ENCODE peak calls at places on chromosome 19, in four cellular contexts. Z, Q, L and E are unnamed samples.

GRCh38 chr19:55084416-55084815 is 8.7 kb downstream of the EPS8L1 start:
- DNase-seq in Z (no peak), L (no peak), Q (no peak), E (no peak)

GRCh38 chr19:1665565-1666047 is 13.2 kb upstream of the TCF3 start:
- DNase-seq in Z (no peak), L (peak), Q (no peak), E (no peak)

GRCh38 chr19:49103331-49104085 is 10.7 kb upstream of the LIN7B start:
- DNase-seq in L (no peak), Z (no peak), Q (no peak), E (no peak)

GRCh38 chr19:4909172-4909896 is at the start of gene UHRF1:
- DNase-seq in L (peak), Q (peak), Z (no peak), E (peak)

GRCh38 chr19:33954686-33955085 is 158.0 kb downstream of the KCTD15 start:
- DNase-seq in L (no peak), Q (no peak), Z (no peak), E (no peak)

GRCh38 chr19:55550321-55550650 is 4.9 kb upstream of the SBK3 start:
- DNase-seq in Q (no peak), L (no peak), Z (no peak), E (no peak)

GRCh38 chr19:11418166-11418517 is 972 bp downstream of the RGL3 start:
- DNase-seq in Q (no peak), Z (no peak), L (no peak), E (no peak)

GRCh38 chr19:1018932-1019615 is 1.8 kb downstream of the TMEM259 start:
- DNase-seq in L (no peak), Q (no peak), Z (no peak), E (no peak)

GRCh38 chr19:39941151-39941550 is 6.7 kb upstream of the FCGBP start:
- DNase-seq in Z (no peak), L (no peak), Q (no peak), E (no peak)

GRCh38 chr19:56611288-56611687 is 16.2 kb downstream of the ZNF71 start:
- DNase-seq in Z (no peak), Q (no peak), L (no peak), E (no peak)

GRCh38 chr19:10625003-10625761 is at the start of gene SLC44A2:
- DNase-seq in Q (peak), L (peak), Z (no peak), E (no peak)

GRCh38 chr19:38039966-38040365 is 133.0 kb downstream of the SIPA1L3 start:
- DNase-seq in Z (peak), Q (no peak), L (no peak), E (no peak)

GRCh38 chr19:28737021-28737525 is 475.9 kb downstream of the UQCRFS1 start:
- DNase-seq in Z (peak), Q (no peak), L (no peak), E (no peak)

GRCh38 chr19:47377208-47377701 is 28.1 kb downstream of the DHX34 start:
- DNase-seq in Z (no peak), Q (no peak), L (no peak), E (peak)

GRCh38 chr19:10553943-10554381 is 10.3 kb downstream of the ATG4D start:
- DNase-seq in Q (no peak), Z (no peak), L (peak), E (no peak)

GRCh38 chr19:8580710-8581281 is 3.6 kb upstream of the MYO1F start:
- DNase-seq in Z (no peak), Q (peak), L (peak), E (no peak)

GRCh38 chr19:53980553-53981407 is 10.7 kb upstream of the CACNG6 start:
- DNase-seq in Q (peak), L (no peak), Z (no peak), E (no peak)
- TF ChIP-seq CTCF in Q (no peak), L (no peak), Z (no peak), E (no peak)

GRCh38 chr19:16778796-16779411 is 50.3 kb upstream of the SIN3B start:
- DNase-seq in Z (no peak), L (peak), Q (peak), E (no peak)
- TF ChIP-seq CTCF in Z (peak), L (peak), Q (peak), E (peak)

DNA sequence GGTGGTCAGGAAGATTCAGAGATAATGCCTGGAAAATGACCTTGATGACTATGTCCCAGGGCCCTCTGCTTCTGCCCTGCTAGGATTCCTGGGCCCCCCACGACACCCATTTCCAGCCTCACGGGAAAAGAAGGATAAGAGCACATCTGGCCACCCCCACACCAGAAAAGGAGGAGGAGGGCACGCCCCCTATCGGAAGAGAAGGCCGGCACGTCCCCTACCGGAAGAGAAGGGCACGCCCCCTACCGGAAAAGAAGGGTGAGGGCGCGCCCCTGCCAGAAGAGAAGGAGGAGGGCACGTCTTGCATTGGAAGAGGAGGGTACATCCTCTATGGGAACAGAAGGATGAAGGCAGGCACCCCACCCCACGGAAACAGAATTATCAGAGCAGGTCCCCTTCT is 84.3 kb downstream of the IER2 start:
- DNase-seq in L (peak), Q (peak), Z (no peak), E (no peak)
- TF ChIP-seq CTCF in L (peak), Q (peak), Z (peak), E (peak)

DNA sequence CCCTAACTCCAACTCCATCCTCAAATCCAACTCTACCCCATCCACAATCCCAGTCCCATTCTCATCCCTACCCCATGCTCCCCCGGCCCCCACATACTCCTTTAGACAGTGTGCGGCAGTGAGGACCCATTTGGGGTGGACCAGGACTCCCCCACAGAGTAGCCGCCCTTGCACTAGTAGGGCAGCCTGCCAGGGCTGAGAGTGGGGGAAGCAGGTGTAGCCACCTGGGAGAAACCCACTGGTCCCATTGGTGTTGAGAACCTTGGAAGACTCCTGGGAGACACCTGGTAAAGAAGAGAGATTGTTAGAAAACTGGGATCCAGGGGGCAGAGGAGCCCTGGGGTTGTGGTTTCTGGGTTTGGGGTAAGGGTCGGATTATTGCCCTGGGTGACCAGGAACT is 4.6 kb downstream of the KLK13 start:
- DNase-seq in Q (peak), Z (no peak), L (no peak), E (no peak)
- TF ChIP-seq CTCF in Q (no peak), Z (no peak), L (no peak), E (no peak)

GRCh38 chr19:50293263-50294004 is 35.7 kb downstream of the KCNC3 start:
- DNase-seq in Z (no peak), Q (peak), L (no peak), E (no peak)
- TF ChIP-seq CTCF in Z (no peak), Q (no peak), L (no peak), E (no peak)

GRCh38 chr19:58400916-58401824 is 5.7 kb downstream of the RNF225 start:
- DNase-seq in L (peak), Z (peak), Q (peak), E (peak)
- TF ChIP-seq CTCF in L (no peak), Z (peak), Q (no peak), E (no peak)

GRCh38 chr19:17947815-17948473 is 15.1 kb downstream of the CCDC124 start:
- DNase-seq in L (peak), Z (peak), Q (peak), E (peak)

GRCh38 chr19:17948474-17948966 is 15.7 kb downstream of the CCDC124 start:
- DNase-seq in Q (no peak), L (no peak), Z (no peak), E (no peak)

GRCh38 chr19:17948967-17949930 is 16.4 kb downstream of the CCDC124 start:
- DNase-seq in Z (no peak), L (no peak), Q (peak), E (no peak)

GRCh38 chr19:17949956-17950309 is 17.0 kb upstream of the KCNN1 start:
- DNase-seq in Z (no peak), L (no peak), Q (peak), E (no peak)

DNA sequence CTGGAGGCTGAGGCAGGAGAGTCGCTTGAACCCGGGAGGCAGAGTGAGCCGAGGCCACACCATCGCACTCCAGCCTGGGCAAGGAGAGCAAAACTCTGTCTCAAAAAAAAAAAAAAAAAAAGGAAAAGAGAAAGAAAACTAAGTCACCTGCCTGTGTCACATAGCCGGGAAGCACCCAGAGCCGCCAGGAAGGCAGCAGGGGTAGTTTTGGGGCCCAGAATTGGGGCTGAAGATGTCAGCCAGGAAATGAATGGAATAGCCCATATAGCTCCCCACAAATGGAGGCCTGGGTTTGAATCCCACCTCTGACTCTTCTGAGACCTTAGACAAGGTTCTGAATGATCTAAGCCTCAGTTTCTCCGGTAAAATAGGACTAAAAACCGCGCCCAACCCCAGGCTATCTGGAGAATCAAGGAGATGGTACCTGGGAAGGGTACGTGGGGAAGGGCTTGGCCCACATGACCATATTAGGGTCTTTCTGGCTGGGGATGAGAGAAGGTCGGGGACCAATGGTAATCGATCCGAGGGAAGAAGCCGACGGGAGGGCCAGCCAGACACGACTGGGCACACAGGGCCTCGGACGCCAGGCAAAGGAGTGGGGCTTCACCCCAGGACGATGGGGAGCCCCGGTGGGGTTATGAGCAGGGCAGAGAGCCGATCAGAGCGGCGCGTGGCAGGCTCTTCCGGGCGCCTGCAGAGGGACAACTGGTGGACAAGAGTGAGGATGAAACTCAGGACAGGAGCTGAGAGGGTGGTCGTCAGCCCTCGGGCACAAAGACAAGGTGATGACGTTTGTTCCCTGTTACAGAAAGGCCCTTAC is 14.4 kb downstream of the CCDC124 start:
- DNase-seq in Q (peak), Z (no peak), L (no peak), E (no peak)
- TF ChIP-seq CTCF in Q (no peak), Z (peak), L (no peak), E (no peak)